ENCODE peak calls at places on chromosomes 16 and 17, in six cellular contexts. P, V, L, A, C and B are unnamed samples.

GRCh38 chr17:6512552-6512951 is 43.8 kb downstream of the PITPNM3 start:
- DNase-seq in A (no peak), P (peak), C (no peak), L (no peak), V (no peak), B (no peak)

GRCh38 chr17:2926019-2926650 is 129.9 kb downstream of the RAP1GAP2 start:
- DNase-seq in P (peak), L (no peak), A (no peak), C (peak), V (no peak), B (no peak)

GRCh38 chr17:65677932-65678331 is 116.5 kb upstream of the AXIN2 start:
- DNase-seq in C (peak), L (no peak), V (no peak), P (no peak), A (no peak), B (no peak)

GRCh38 chr16:65543781-65544740 is 422.2 kb upstream of the CDH11 start:
- DNase-seq in L (no peak), P (no peak), V (no peak), A (no peak), C (no peak), B (no peak)

GRCh38 chr17:20086416-20087074 is 77.4 kb downstream of the SPECC1 start:
- DNase-seq in C (no peak), V (no peak), P (peak), A (peak), L (no peak), B (no peak)

GRCh38 chr17:489758-490329 is 137.2 kb upstream of the RPH3AL start:
- DNase-seq in A (no peak), V (peak), C (no peak), L (no peak), P (peak), B (peak)

GRCh38 chr17:81961087-81961514 is at the start of gene NOTUM:
- DNase-seq in V (no peak), C (no peak), P (peak), A (peak), L (no peak), B (no peak)

GRCh38 chr17:61321344-61321743 is 78.3 kb upstream of the TBX2 start:
- DNase-seq in L (no peak), A (no peak), P (no peak), C (no peak), V (no peak), B (no peak)

GRCh38 chr17:63001689-63002394 is 35.8 kb downstream of the TANC2 start:
- DNase-seq in P (no peak), C (peak), V (no peak), A (no peak), L (no peak), B (no peak)
- H3K27ac ChIP-seq in P (no peak), C (no peak), V (no peak), A (no peak), L (no peak), B (no peak)

GRCh38 chr16:57373117-57373947 is 1.0 kb downstream of the CX3CL1 start:
- DNase-seq in C (no peak), P (no peak), A (no peak), V (no peak), L (no peak), B (no peak)
- H3K27ac ChIP-seq in C (peak), P (peak), A (no peak), V (no peak), L (no peak), B (peak)

DNA sequence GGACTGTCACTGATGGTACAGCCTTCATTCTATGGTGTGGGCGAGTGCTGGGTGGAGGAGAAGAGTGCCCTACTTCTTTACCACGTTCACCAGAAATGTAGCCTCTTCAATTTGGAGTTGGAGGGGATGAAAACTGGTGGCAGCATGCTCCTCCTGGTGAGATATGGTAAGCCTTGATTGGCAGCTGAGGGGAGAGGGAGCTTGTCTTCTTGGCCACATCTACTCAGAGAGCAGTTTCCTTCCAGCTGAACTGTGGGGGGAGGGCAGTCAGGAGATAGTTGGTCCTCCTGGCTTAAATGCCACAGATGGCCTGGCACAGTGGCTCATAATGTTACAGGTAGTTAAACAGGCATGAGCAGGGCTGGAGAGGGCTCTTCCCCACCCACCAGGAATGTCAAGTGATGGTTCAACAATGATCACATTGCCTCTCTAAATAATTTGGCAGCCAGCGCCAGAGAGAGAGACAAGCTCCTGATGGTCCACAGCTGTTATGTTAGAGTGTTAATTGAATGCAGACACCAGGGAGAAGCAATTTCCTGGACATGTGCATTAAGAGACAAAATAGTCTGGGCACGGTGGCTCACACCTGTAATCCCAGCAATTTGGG is 9.0 kb upstream of the MAPK3 start:
- DNase-seq in P (no peak), A (no peak), V (no peak), C (no peak), L (no peak), B (no peak)
- H3K27ac ChIP-seq in P (no peak), A (no peak), V (no peak), C (no peak), L (no peak), B (no peak)

GRCh38 chr16:88781140-88782077 is 3.6 kb downstream of the PIEZO1 start:
- DNase-seq in V (peak), L (no peak), C (no peak), P (no peak), A (peak), B (peak)
- H3K27ac ChIP-seq in V (peak), L (no peak), C (peak), P (no peak), A (peak), B (peak)

GRCh38 chr16:84983308-84983707 is 28.0 kb downstream of the ZDHHC7 start:
- DNase-seq in V (no peak), P (no peak), C (no peak), L (no peak), A (no peak), B (no peak)
- H3K27ac ChIP-seq in V (no peak), P (no peak), C (peak), L (no peak), A (no peak), B (peak)

GRCh38 chr17:77959926-77960521 is 1.5 kb downstream of the TNRC6C start:
- DNase-seq in P (no peak), L (no peak), A (peak), C (peak), V (peak), B (no peak)

GRCh38 chr17:77957869-77958715 is at the start of gene TNRC6C:
- DNase-seq in C (peak), L (peak), A (peak), V (peak), P (peak), B (peak)

GRCh38 chr17:77957215-77957868 is 1.2 kb upstream of the TNRC6C start:
- DNase-seq in L (no peak), P (no peak), C (no peak), A (no peak), V (peak), B (no peak)

GRCh38 chr17:77959216-77959925 is 868 bp downstream of the TNRC6C start:
- DNase-seq in L (no peak), V (peak), P (peak), A (peak), C (peak), B (no peak)

GRCh38 chr17:77958716-77959215 is 263 bp downstream of the TNRC6C start:
- DNase-seq in C (peak), V (no peak), L (no peak), P (no peak), A (no peak), B (no peak)
- H3K27ac ChIP-seq in C (peak), V (no peak), L (no peak), P (no peak), A (peak), B (peak)

GRCh38 chr16:84124529-84125073 is 7.9 kb upstream of the MBTPS1 start:
- DNase-seq in L (no peak), P (no peak), A (no peak), C (no peak), V (no peak), B (no peak)
- H3K27ac ChIP-seq in L (no peak), P (no peak), A (no peak), C (no peak), V (no peak), B (no peak)

GRCh38 chr16:68259007-68259406 is 5.3 kb upstream of the SLC7A6 start:
- DNase-seq in P (no peak), L (no peak), C (no peak), V (no peak), A (no peak), B (no peak)
- H3K27ac ChIP-seq in P (no peak), L (no peak), C (peak), V (no peak), A (no peak), B (no peak)

GRCh38 chr16:81520151-81520470 is 75.5 kb downstream of the CMIP start:
- DNase-seq in A (no peak), V (no peak), P (no peak), L (no peak), C (no peak), B (no peak)
- H3K27ac ChIP-seq in A (no peak), V (no peak), P (no peak), L (no peak), C (peak), B (no peak)

GRCh38 chr16:3946604-3947180 is 66.2 kb upstream of the CREBBP start:
- DNase-seq in V (no peak), L (no peak), C (no peak), P (peak), A (no peak), B (peak)
- H3K27ac ChIP-seq in V (no peak), L (no peak), C (peak), P (no peak), A (no peak), B (peak)